ENCODE peak calls at places on chromosome 18, in four cellular contexts. C is PC-3, F is GM23248, G is SK-N-SH. Q is an unnamed sample.

GRCh38 chr18:47968721-47969120 is 38.3 kb upstream of the SMAD2 start:
- DNase-seq in G (no peak), F (peak), C (peak), Q (no peak)

GRCh38 chr18:21134895-21135294 is 23.3 kb upstream of the ROCK1 start:
- DNase-seq in G (peak), C (peak), F (peak), Q (peak)

GRCh38 chr18:75496151-75496550 is 68.6 kb upstream of the SMIM21 start:
- DNase-seq in F (no peak), C (no peak), G (no peak), Q (no peak)

GRCh38 chr18:8998481-8999217 is 103.8 kb upstream of the NDUFV2 start:
- DNase-seq in C (no peak), G (no peak), F (peak), Q (no peak)

GRCh38 chr18:30568333-30568732 is 474.2 kb downstream of the DSC3 start:
- DNase-seq in C (no peak), F (no peak), G (no peak), Q (no peak)

GRCh38 chr18:50727721-50728470 is 91.9 kb downstream of the MRO start:
- DNase-seq in F (no peak), G (peak), C (no peak), Q (no peak)

GRCh38 chr18:48385595-48385994 is 23.6 kb downstream of the ZBTB7C start:
- DNase-seq in C (no peak), G (no peak), F (no peak), Q (no peak)

GRCh38 chr18:69956655-69957054 is 9.0 kb upstream of the CD226 start:
- DNase-seq in C (no peak), G (no peak), F (no peak), Q (no peak)

GRCh38 chr18:10453885-10454772 is at the start of gene APCDD1:
- DNase-seq in F (peak), C (no peak), G (peak), Q (no peak)

GRCh38 chr18:39946623-39947061 is 2008.4 kb upstream of the PIK3C3 start:
- DNase-seq in C (peak), G (no peak), F (peak), Q (no peak)
- TF ChIP-seq EZH2phosphoT487 in C (no peak), G (no peak), F (no peak), Q (no peak)

GRCh38 chr18:42052137-42052708 is 97.2 kb downstream of the PIK3C3 start:
- DNase-seq in G (peak), F (peak), C (peak), Q (peak)
- TF ChIP-seq EZH2phosphoT487 in G (no peak), F (no peak), C (no peak), Q (no peak)

GRCh38 chr18:64713284-64713683 is 564.4 kb upstream of the LINC00305 start:
- DNase-seq in G (no peak), F (no peak), C (peak), Q (peak)
- TF ChIP-seq EZH2phosphoT487 in G (no peak), F (no peak), C (no peak), Q (no peak)

GRCh38 chr18:57437782-57438668 is 2.9 kb downstream of the ONECUT2 start:
- DNase-seq in C (peak), G (peak), F (peak), Q (no peak)
- TF ChIP-seq EZH2phosphoT487 in C (no peak), G (no peak), F (peak), Q (no peak)

DNA sequence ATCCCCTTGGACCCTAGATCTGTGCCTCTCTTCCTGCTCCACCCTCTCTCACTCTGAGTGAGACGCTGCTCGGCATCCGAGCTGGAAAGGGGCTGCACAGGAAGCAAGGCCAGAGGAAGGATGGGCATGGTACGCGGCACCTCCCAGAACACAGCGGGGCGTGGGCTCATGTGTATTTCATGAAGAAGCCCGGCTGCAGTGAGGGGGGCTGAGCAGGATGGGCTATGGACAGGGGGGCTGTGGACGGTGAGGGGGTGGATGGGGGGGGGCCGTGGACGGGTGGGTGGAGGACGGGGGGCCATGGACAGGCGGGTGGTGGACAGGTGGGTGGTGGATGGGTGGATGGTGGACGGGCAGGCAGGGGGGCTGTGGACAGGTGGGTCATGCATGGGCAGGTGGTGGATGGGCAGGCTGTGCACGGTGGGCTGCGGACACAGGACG is 28.5 kb downstream of the SLC66A2 start:
- DNase-seq in C (no peak), G (no peak), F (no peak), Q (no peak)
- TF ChIP-seq EZH2phosphoT487 in C (no peak), G (no peak), F (no peak), Q (no peak)